ENCODE peak calls at places on chromosomes 1 and 21, in nine cellular contexts. H, Q, W, R, Y, T, F, S and D are unnamed samples.
A peak's percentile ranks its signal among the peaks of the same experiment; 100 is the strongest.

GRCh38 chr1:54588377-54588776 is 34.9 kb downstream of the FAM151A start:
- DNase-seq in H (no peak), Q (no peak), W (no peak), R (no peak), Y (no peak), T (no peak), F (no peak), S (no peak), D (no peak)

GRCh38 chr21:46667191-46667734 is 31.8 kb downstream of the PRMT2 start:
- DNase-seq in H (no peak), Q (peak; percentile 73), W (no peak), R (no peak), Y (no peak), T (no peak), F (peak; percentile 16), S (no peak), D (no peak)

GRCh38 chr1:214364335-214364734 is 83.4 kb downstream of the SMYD2 start:
- DNase-seq in H (no peak), Q (peak; percentile 78), W (no peak), R (no peak), Y (no peak), T (peak; percentile 78), F (no peak), S (no peak), D (no peak)

GRCh38 chr1:6587261-6588005 is 7.6 kb downstream of the ZBTB48 start:
- DNase-seq in H (peak; percentile 42), Q (peak; percentile 87), W (no peak), R (no peak), Y (peak; percentile 66), T (peak; percentile 93), F (no peak), S (no peak), D (no peak)

GRCh38 chr1:48526045-48526714 is 54.2 kb upstream of the SPATA6 start:
- DNase-seq in H (peak; percentile 36), Q (no peak), W (no peak), R (no peak), Y (peak; percentile 14), T (no peak), F (peak; percentile 35), S (peak; percentile 88), D (no peak)

GRCh38 chr1:82161651-82162238 is 361.0 kb downstream of the ADGRL2 start:
- DNase-seq in H (no peak), Q (no peak), W (no peak), R (no peak), Y (peak; percentile 53), T (no peak), F (no peak), S (peak; percentile 56), D (no peak)

GRCh38 chr1:15295676-15296075 is 48.7 kb downstream of the FHAD1 start:
- DNase-seq in H (no peak), Q (no peak), W (no peak), R (no peak), Y (no peak), T (no peak), F (peak; percentile 39), S (no peak), D (no peak)

GRCh38 chr1:247336390-247336789 is 4.7 kb upstream of the ZNF496 start:
- DNase-seq in H (no peak), Q (no peak), W (no peak), R (no peak), Y (no peak), T (no peak), F (no peak), S (no peak), D (no peak)

GRCh38 chr1:117587479-117588356 is 18.1 kb upstream of the TENT5C start:
- DNase-seq in H (no peak), Q (no peak), W (peak; percentile 50), R (no peak), Y (no peak), T (peak; percentile 43), F (no peak), S (no peak), D (no peak)

GRCh38 chr1:21673277-21673780 is 4.2 kb upstream of the RAP1GAP start:
- DNase-seq in H (peak; percentile 53), Q (peak; percentile 90), W (peak; percentile 89), R (no peak), Y (peak; percentile 82), T (peak; percentile 93), F (peak; percentile 25), S (peak; percentile 78), D (peak; percentile 36)

GRCh38 chr1:2585318-2586092 is 1.1 kb upstream of the PRXL2B start:
- DNase-seq in H (peak; percentile 74), Q (peak; percentile 83), W (peak; percentile 88), R (no peak), Y (peak; percentile 84), T (peak; percentile 88), F (peak; percentile 24), S (peak; percentile 52), D (peak; percentile 48)

GRCh38 chr1:39103321-39104157 is 77.4 kb downstream of the NDUFS5 start:
- DNase-seq in H (no peak), Q (no peak), W (no peak), R (no peak), Y (no peak), T (no peak), F (peak; percentile 87), S (peak; percentile 68), D (no peak)
- H3K27ac ChIP-seq in H (peak overlapping the region; percentile 92), Q (no peak overlapping the region), W (peak overlapping the region; percentile 94), R (peak overlapping the region; percentile 78), Y (peak overlapping the region; percentile 94), T (peak overlapping the region; percentile 87), F (peak overlapping the region; percentile 93), S (no peak overlapping the region), D (no peak overlapping the region)

GRCh38 chr1:9297831-9298230 is 5.1 kb downstream of the SPSB1 start:
- DNase-seq in H (no peak), Q (no peak), W (no peak), R (no peak), Y (no peak), T (no peak), F (no peak), S (no peak), D (no peak)
- H3K27ac ChIP-seq in H (no peak overlapping the region), Q (no peak overlapping the region), W (no peak overlapping the region), R (no peak overlapping the region), Y (no peak overlapping the region), T (peak overlapping the region; percentile 98), F (no peak overlapping the region), S (no peak overlapping the region), D (no peak overlapping the region)

DNA sequence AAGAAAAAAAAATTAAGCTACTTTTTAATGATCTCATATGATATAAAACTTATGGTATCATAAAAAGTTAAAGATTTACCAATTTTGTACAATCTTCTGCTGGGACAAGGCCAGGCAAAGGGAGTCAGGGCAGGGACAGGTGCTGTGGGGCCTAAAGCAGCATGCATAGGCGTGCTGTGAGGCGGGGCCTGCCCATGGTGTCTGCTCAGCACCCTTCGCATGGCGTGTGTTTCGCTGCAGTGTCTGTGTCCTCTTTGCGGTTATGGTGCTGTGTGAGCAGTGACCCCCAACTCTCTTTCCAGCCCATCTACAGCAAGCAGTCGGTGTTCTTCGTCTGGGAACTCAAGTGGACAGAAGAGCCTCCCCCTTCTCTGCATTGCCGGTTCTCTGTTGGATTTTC is 13.4 kb upstream of the PWP2 start:
- DNase-seq in H (peak; percentile 10), Q (no peak), W (no peak), R (no peak), Y (no peak), T (peak; percentile 27), F (no peak), S (no peak), D (no peak)
- H3K27ac ChIP-seq in H (no peak overlapping the region), Q (no peak overlapping the region), W (no peak overlapping the region), R (no peak overlapping the region), Y (no peak overlapping the region), T (no peak overlapping the region), F (no peak overlapping the region), S (no peak overlapping the region), D (no peak overlapping the region)

DNA sequence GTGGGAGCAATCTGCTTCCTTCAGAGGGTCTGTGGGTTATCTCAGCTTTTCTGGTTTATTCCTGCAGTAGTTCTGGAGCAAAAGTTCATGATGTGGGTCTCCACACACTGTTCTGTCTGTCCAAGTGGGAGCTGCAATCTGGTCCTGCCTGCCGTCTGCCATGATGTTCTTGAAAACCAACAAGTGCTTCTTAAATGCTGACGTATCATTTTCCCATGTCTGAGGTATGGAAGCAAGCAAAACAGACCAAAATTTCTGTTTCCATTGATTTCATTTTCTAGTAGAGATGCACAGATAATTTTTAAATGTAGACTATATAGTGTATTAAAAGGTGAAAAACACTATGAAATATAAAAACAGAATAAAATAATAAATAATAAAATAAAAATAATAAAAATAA is 65.2 kb downstream of the SERINC2 start:
- DNase-seq in H (no peak), Q (no peak), W (no peak), R (no peak), Y (no peak), T (no peak), F (no peak), S (no peak), D (no peak)
- H3K27ac ChIP-seq in H (no peak overlapping the region), Q (no peak overlapping the region), W (no peak overlapping the region), R (no peak overlapping the region), Y (no peak overlapping the region), T (no peak overlapping the region), F (no peak overlapping the region), S (no peak overlapping the region), D (no peak overlapping the region)